ENCODE peak calls at places on chromosome 18, in four cellular contexts. W is GM12878, K is ovary, C is dorsolateral prefrontal cortex. M is an unnamed sample.

GRCh38 chr18:26502834-26503233 is 45.5 kb downstream of the KCTD1 start:
- DNase-seq in W (no peak), K (no peak), C (no peak), M (no peak)

GRCh38 chr18:11327656-11328055 is 178.3 kb upstream of the PIEZO2 start:
- DNase-seq in W (no peak), K (no peak), C (no peak), M (no peak)

GRCh38 chr18:71077451-71077850 is 788.6 kb downstream of the SOCS6 start:
- DNase-seq in W (no peak), K (no peak), C (no peak), M (no peak)

GRCh38 chr18:36411745-36412168 is 114.2 kb downstream of the FHOD3 start:
- DNase-seq in W (no peak), K (no peak), C (no peak), M (no peak)

GRCh38 chr18:77392323-77392722 is 142.7 kb downstream of the GALR1 start:
- DNase-seq in W (no peak), K (no peak), C (no peak), M (peak; percentile 9)

GRCh38 chr18:76983184-76983583 is 149.4 kb downstream of the MBP start:
- DNase-seq in W (peak; percentile 48), K (peak; percentile 85), C (peak; percentile 87), M (peak; percentile 90)

GRCh38 chr18:75364512-75364911 is 63.0 kb downstream of the SMIM21 start:
- DNase-seq in W (no peak), K (no peak), C (no peak), M (no peak)

GRCh38 chr18:78542204-78542603 is 437.4 kb upstream of the SALL3 start:
- DNase-seq in W (no peak), K (no peak), C (peak; percentile 59), M (peak; percentile 59)

GRCh38 chr18:21826196-21826595 is 85.6 kb downstream of the MIB1 start:
- DNase-seq in W (no peak), K (no peak), C (no peak), M (peak; percentile 26)

GRCh38 chr18:5410582-5410981 is 115.1 kb upstream of the ZBTB14 start:
- DNase-seq in W (no peak), K (no peak), C (no peak), M (no peak)

GRCh38 chr18:78518805-78519204 is 460.8 kb upstream of the SALL3 start:
- DNase-seq in W (no peak), K (no peak), C (no peak), M (no peak)

GRCh38 chr18:58105206-58105907 is 61.3 kb downstream of the NEDD4L start:
- DNase-seq in W (no peak), K (no peak), C (no peak), M (no peak)

GRCh38 chr18:31835528-31836138 is 75.0 kb upstream of the SLC25A52 start:
- DNase-seq in W (no peak), K (no peak), C (no peak), M (no peak)

GRCh38 chr18:7775848-7776247 is 208.7 kb downstream of the PTPRM start:
- DNase-seq in W (no peak), K (no peak), C (no peak), M (no peak)

GRCh38 chr18:6525593-6525992 is 110.9 kb upstream of the L3MBTL4 start:
- DNase-seq in W (no peak), K (no peak), C (no peak), M (no peak)

GRCh38 chr18:75109819-75110218 is 99.1 kb downstream of the PTGR3 start:
- DNase-seq in W (no peak), K (no peak), C (no peak), M (no peak)

GRCh38 chr18:58756148-58756547 is 84.9 kb downstream of the MALT1 start:
- DNase-seq in W (no peak), K (no peak), C (no peak), M (no peak)

GRCh38 chr18:74310411-74310810 is 5.2 kb upstream of the C18orf63 start:
- DNase-seq in W (no peak), K (no peak), C (no peak), M (peak; percentile 29)

GRCh38 chr18:44128365-44128764 is 552.3 kb upstream of the SETBP1 start:
- DNase-seq in W (no peak), K (no peak), C (no peak), M (peak; percentile 1)

GRCh38 chr18:6633370-6633769 is 96.1 kb upstream of the ARHGAP28 start:
- DNase-seq in W (no peak), K (no peak), C (no peak), M (no peak)

GRCh38 chr18:62485684-62486083 is 37.1 kb upstream of the ZCCHC2 start:
- DNase-seq in W (no peak), K (no peak), C (no peak), M (peak; percentile 91)

GRCh38 chr18:67771271-67771670 is 254.8 kb upstream of the DSEL start:
- DNase-seq in W (no peak), K (no peak), C (no peak), M (peak; percentile 26)

GRCh38 chr18:35588995-35589394 is 7.5 kb downstream of the GALNT1 start:
- DNase-seq in W (no peak), K (no peak), C (no peak), M (no peak)

GRCh38 chr18:34928754-34929335 is 112.4 kb upstream of the MAPRE2 start:
- DNase-seq in W (no peak), K (no peak), C (no peak), M (no peak)

GRCh38 chr18:46211816-46212215 is 107.6 kb downstream of the HAUS1 start:
- DNase-seq in W (no peak), K (no peak), C (no peak), M (no peak)

GRCh38 chr18:8659609-8660242 is 45.6 kb upstream of the MTCL1 start:
- DNase-seq in W (no peak), K (no peak), C (no peak), M (no peak)

GRCh38 chr18:12598181-12598921 is 59.6 kb downstream of the SPIRE1 start:
- DNase-seq in W (no peak), K (no peak), C (no peak), M (no peak)

GRCh38 chr18:76573325-76574025 is 78.4 kb upstream of the ZNF516 start:
- DNase-seq in W (no peak), K (no peak), C (no peak), M (peak; percentile 71)

GRCh38 chr18:46260016-46260878 is 156.1 kb downstream of the HAUS1 start:
- DNase-seq in W (no peak), K (no peak), C (no peak), M (no peak)

GRCh38 chr18:1710114-1710513 is 805.4 kb downstream of the ADCYAP1 start:
- DNase-seq in W (no peak), K (no peak), C (no peak), M (no peak)

GRCh38 chr18:61277808-61278207 is 55.4 kb upstream of the CDH20 start:
- DNase-seq in W (no peak), K (no peak), C (no peak), M (no peak)

GRCh38 chr18:69636529-69637301 is 236.0 kb downstream of the DOK6 start:
- DNase-seq in W (no peak), K (no peak), C (no peak), M (no peak)

GRCh38 chr18:25595274-25595673 is 243.3 kb upstream of the ZNF521 start:
- DNase-seq in W (no peak), K (no peak), C (no peak), M (no peak)

GRCh38 chr18:33146009-33146408 is 294.5 kb downstream of the CCDC178 start:
- DNase-seq in W (no peak), K (no peak), C (no peak), M (no peak)

GRCh38 chr18:7637269-7637668 is 70.2 kb downstream of the PTPRM start:
- DNase-seq in W (no peak), K (no peak), C (no peak), M (no peak)

GRCh38 chr18:77165489-77166415 is 33.2 kb upstream of the MBP start:
- DNase-seq in W (no peak), K (no peak), C (no peak), M (no peak)

GRCh38 chr18:48667276-48668254 is 128.7 kb downstream of the CTIF start:
- DNase-seq in W (no peak), K (peak; percentile 17), C (peak; percentile 73), M (no peak)
- TF ChIP-seq CTCF in W (peak; percentile 40), K (no peak), C (peak; percentile 34), M (peak; percentile 11)

DNA sequence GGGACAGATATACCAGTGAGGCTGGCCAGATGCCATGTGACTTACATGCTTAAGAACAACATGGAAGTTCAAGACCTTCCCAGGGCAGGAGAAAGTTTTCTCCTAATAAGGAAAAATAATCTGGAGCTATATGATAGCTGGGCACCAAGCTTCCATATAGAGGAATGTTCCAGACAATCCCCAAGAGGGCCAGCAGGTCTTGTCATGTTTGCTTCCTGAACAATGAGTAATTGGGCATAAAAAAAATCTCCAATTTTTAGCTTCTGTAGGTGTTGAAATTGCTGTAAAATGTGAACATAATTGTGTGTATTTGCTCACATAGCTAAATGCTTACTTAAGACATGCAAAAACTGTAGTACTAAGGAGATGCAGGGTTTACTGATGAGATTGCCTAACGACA is 809.5 kb upstream of the PIK3C3 start:
- DNase-seq in W (no peak), K (no peak), C (no peak), M (peak; percentile 38)
- H3K27ac ChIP-seq in W (no peak overlapping the region), K (no peak overlapping the region), C (no peak overlapping the region), M (peak overlapping the region; percentile 48)

DNA sequence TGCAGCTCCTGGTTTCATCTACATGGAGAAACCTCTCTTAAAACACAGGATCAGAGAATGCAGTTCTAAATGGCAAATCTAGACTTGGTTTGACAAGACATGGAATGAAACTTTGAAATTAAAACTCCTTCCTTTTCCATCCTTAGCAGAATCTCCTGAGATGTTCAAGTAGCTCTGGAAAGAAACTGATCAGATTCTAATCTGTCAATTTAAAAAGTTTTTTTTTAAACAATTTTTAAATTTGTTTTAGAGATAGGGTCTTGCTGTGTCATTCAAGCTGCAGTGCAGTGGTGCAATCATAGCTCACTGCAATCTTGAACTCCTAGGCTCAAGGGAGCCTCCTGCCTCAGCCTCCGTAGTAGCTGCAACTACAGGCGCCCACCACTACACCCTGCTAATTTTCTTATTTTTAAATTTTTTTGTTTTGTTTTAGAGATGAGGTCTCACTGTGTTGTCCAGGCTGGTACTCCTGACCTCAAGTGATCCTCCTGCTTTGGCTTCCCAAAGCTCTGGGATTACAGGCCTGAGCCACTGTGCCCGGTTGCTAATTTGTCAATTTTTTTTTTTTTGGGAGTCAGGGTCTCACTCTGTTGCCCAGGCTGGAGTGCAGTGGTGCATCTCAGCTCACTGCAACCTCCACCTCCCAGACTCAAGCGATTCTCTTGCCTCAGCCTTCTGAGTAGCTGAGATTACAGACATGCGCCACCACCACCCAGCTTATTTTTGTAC is 216.7 kb downstream of the TGIF1 start:
- DNase-seq in W (no peak), K (no peak), C (no peak), M (no peak)
- TF ChIP-seq CTCF in W (no peak), K (no peak), C (peak; percentile 2), M (peak; percentile 67)

DNA sequence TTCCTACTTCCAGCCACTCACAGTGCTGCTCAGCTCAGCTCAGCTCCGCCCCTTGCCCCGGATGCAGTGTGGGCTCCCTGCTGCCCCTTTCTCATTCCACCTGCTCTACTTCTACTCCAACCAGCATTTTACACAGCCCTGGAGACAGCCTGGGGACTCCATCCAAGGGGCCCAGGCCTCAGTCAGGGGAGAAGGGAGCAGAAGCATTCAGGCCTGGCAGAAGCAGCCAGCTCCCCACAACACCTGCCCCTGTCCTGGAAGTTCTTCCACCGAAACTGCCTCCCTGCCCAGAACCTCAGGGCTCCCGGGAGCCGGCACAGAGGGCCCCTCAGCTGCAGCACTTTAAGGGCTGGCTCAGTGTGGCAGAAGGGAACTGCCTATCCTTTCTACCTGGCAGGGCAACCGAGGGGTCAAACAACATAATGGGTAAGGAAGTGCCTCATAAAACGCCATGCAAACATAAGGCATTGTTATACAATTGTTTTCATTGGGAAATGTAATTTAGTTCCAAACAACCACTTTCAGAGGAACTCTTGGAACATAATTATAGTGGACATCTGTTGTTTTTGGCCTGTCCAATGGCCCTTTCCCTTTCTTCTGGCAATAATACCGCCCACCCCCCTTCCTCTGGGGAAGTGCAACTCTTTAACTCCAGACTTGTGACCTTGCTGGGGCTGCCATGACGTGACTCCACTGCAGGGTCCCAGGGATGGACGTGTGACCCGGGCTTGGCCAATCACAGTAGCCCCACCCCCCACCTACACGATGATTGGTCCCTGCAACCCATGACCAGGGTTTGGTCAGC is 102.4 kb downstream of the LIPG start:
- DNase-seq in W (no peak), K (peak; percentile 27), C (no peak), M (no peak)
- H3K27ac ChIP-seq in W (no peak overlapping the region), K (no peak overlapping the region), C (no peak overlapping the region), M (no peak overlapping the region)

M was measured in RWPE1.